ENCODE peak calls at places on chromosome 1, in nine cellular contexts. One of them, this sample, is unnamed. For H4K20me1, the result is how much of the 10 kb centered on the place peaks cover.

GRCh38 chr1:55402117-55402516 is 187.0 kb upstream of the USP24 start:
- DNase-seq in hepatocyte: no peak
- DNase-seq in PC-3: no peak
- DNase-seq in HCT116: no peak
- DNase-seq in SK-N-SH: no peak
- DNase-seq in OCI-LY7: no peak
- DNase-seq in GM23338: no peak
- DNase-seq in neural progenitor cell: no peak
- DNase-seq in MM.1S: no peak
- DNase-seq in this sample: peak

GRCh38 chr1:7511381-7511780 is 259.7 kb upstream of the VAMP3 start:
- DNase-seq in MM.1S: no peak
- DNase-seq in GM23338: no peak
- DNase-seq in HCT116: no peak
- DNase-seq in PC-3: no peak
- DNase-seq in SK-N-SH: peak
- DNase-seq in hepatocyte: no peak
- DNase-seq in neural progenitor cell: no peak
- DNase-seq in OCI-LY7: no peak
- DNase-seq in this sample: no peak

GRCh38 chr1:29360768-29361167 is 124.4 kb downstream of the PTPRU start:
- DNase-seq in GM23338: no peak
- DNase-seq in hepatocyte: no peak
- DNase-seq in OCI-LY7: no peak
- DNase-seq in SK-N-SH: no peak
- DNase-seq in PC-3: no peak
- DNase-seq in MM.1S: no peak
- DNase-seq in neural progenitor cell: no peak
- DNase-seq in HCT116: no peak
- DNase-seq in this sample: no peak

GRCh38 chr1:110765640-110766335 is 91.0 kb upstream of the KCNA3 start:
- DNase-seq in OCI-LY7: peak
- DNase-seq in HCT116: peak
- DNase-seq in MM.1S: peak
- DNase-seq in hepatocyte: peak
- DNase-seq in neural progenitor cell: peak
- DNase-seq in GM23338: peak
- DNase-seq in PC-3: peak
- DNase-seq in SK-N-SH: peak
- DNase-seq in this sample: peak

GRCh38 chr1:219049411-219049943 is 124.2 kb upstream of the LYPLAL1 start:
- DNase-seq in HCT116: no peak
- DNase-seq in SK-N-SH: no peak
- DNase-seq in OCI-LY7: no peak
- DNase-seq in GM23338: no peak
- DNase-seq in hepatocyte: no peak
- DNase-seq in PC-3: peak
- DNase-seq in MM.1S: no peak
- DNase-seq in neural progenitor cell: no peak
- DNase-seq in this sample: no peak

GRCh38 chr1:205950826-205951549 is 7.7 kb upstream of the SLC26A9 start:
- DNase-seq in OCI-LY7: no peak
- DNase-seq in HCT116: no peak
- DNase-seq in GM23338: no peak
- DNase-seq in hepatocyte: no peak
- DNase-seq in SK-N-SH: no peak
- DNase-seq in PC-3: peak
- DNase-seq in MM.1S: no peak
- DNase-seq in neural progenitor cell: no peak
- DNase-seq in this sample: peak

GRCh38 chr1:93575586-93576271 is 105.9 kb downstream of the BCAR3 start:
- DNase-seq in neural progenitor cell: peak
- DNase-seq in GM23338: no peak
- DNase-seq in OCI-LY7: no peak
- DNase-seq in hepatocyte: no peak
- DNase-seq in MM.1S: no peak
- DNase-seq in SK-N-SH: peak
- DNase-seq in PC-3: no peak
- DNase-seq in HCT116: no peak
- DNase-seq in this sample: no peak

GRCh38 chr1:157004286-157004685 is 41.3 kb downstream of the ARHGEF11 start:
- DNase-seq in OCI-LY7: no peak
- DNase-seq in PC-3: no peak
- DNase-seq in GM23338: peak
- DNase-seq in HCT116: no peak
- DNase-seq in neural progenitor cell: no peak
- DNase-seq in hepatocyte: no peak
- DNase-seq in SK-N-SH: no peak
- DNase-seq in MM.1S: no peak
- DNase-seq in this sample: no peak

GRCh38 chr1:21818661-21819060 is 6.6 kb downstream of the LDLRAD2 start:
- DNase-seq in hepatocyte: peak
- DNase-seq in neural progenitor cell: peak
- DNase-seq in HCT116: peak
- DNase-seq in MM.1S: peak
- DNase-seq in PC-3: peak
- DNase-seq in OCI-LY7: peak
- DNase-seq in SK-N-SH: peak
- DNase-seq in GM23338: peak
- DNase-seq in this sample: peak

GRCh38 chr1:203126866-203127671 is 457 bp upstream of the ADORA1 start:
- DNase-seq in GM23338: no peak
- DNase-seq in HCT116: no peak
- DNase-seq in hepatocyte: no peak
- DNase-seq in neural progenitor cell: no peak
- DNase-seq in MM.1S: no peak
- DNase-seq in SK-N-SH: no peak
- DNase-seq in OCI-LY7: no peak
- DNase-seq in PC-3: no peak
- DNase-seq in this sample: peak

GRCh38 chr1:9419642-9420041 is 119.6 kb upstream of the SLC25A33 start:
- DNase-seq in PC-3: no peak
- DNase-seq in MM.1S: no peak
- DNase-seq in SK-N-SH: no peak
- DNase-seq in GM23338: no peak
- DNase-seq in OCI-LY7: no peak
- DNase-seq in neural progenitor cell: no peak
- DNase-seq in hepatocyte: no peak
- DNase-seq in HCT116: no peak
- DNase-seq in this sample: no peak

GRCh38 chr1:9422321-9422720 is 116.9 kb upstream of the SLC25A33 start:
- DNase-seq in PC-3: no peak
- DNase-seq in OCI-LY7: no peak
- DNase-seq in hepatocyte: no peak
- DNase-seq in neural progenitor cell: no peak
- DNase-seq in MM.1S: no peak
- DNase-seq in SK-N-SH: no peak
- DNase-seq in GM23338: no peak
- DNase-seq in HCT116: no peak
- DNase-seq in this sample: no peak

GRCh38 chr1:9422921-9423505 is 116.3 kb upstream of the SLC25A33 start:
- DNase-seq in neural progenitor cell: no peak
- DNase-seq in OCI-LY7: peak
- DNase-seq in HCT116: no peak
- DNase-seq in SK-N-SH: no peak
- DNase-seq in MM.1S: no peak
- DNase-seq in hepatocyte: no peak
- DNase-seq in GM23338: no peak
- DNase-seq in PC-3: no peak
- DNase-seq in this sample: no peak

GRCh38 chr1:9420835-9421532 is 118.3 kb upstream of the SLC25A33 start:
- DNase-seq in MM.1S: no peak
- DNase-seq in PC-3: no peak
- DNase-seq in OCI-LY7: no peak
- DNase-seq in HCT116: no peak
- DNase-seq in GM23338: no peak
- DNase-seq in SK-N-SH: no peak
- DNase-seq in neural progenitor cell: no peak
- DNase-seq in hepatocyte: no peak
- DNase-seq in this sample: no peak

DNA sequence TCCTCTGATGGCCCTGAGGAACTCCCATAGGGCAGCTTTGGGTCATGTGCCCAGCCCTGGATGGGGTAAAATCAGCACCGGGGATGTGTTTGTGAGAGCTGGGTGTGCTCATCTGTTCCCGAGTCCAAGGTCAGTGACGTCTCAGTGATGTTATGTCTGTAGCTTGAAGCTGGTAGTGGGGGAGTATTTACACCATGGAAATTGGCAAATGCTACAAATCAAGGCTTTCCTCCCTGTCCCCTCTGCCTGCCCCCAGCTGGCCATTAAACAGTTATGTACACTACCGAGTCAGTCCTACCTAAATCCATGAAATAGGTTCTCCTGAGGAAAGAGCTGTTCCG is 117.8 kb upstream of the SLC25A33 start:
- DNase-seq in hepatocyte: no peak
- DNase-seq in PC-3: no peak
- DNase-seq in MM.1S: no peak
- DNase-seq in SK-N-SH: no peak
- DNase-seq in GM23338: no peak
- DNase-seq in HCT116: no peak
- DNase-seq in OCI-LY7: no peak
- DNase-seq in neural progenitor cell: no peak
- DNase-seq in this sample: no peak
- H4K20me1 ChIP-seq in hepatocyte: under half
- H4K20me1 ChIP-seq in PC-3: under half
- H4K20me1 ChIP-seq in MM.1S: under half
- H4K20me1 ChIP-seq in SK-N-SH: under half
- H4K20me1 ChIP-seq in GM23338: under half
- H4K20me1 ChIP-seq in HCT116: under half
- H4K20me1 ChIP-seq in OCI-LY7: under half
- H4K20me1 ChIP-seq in neural progenitor cell: under half
- H4K20me1 ChIP-seq in this sample: under half

DNA sequence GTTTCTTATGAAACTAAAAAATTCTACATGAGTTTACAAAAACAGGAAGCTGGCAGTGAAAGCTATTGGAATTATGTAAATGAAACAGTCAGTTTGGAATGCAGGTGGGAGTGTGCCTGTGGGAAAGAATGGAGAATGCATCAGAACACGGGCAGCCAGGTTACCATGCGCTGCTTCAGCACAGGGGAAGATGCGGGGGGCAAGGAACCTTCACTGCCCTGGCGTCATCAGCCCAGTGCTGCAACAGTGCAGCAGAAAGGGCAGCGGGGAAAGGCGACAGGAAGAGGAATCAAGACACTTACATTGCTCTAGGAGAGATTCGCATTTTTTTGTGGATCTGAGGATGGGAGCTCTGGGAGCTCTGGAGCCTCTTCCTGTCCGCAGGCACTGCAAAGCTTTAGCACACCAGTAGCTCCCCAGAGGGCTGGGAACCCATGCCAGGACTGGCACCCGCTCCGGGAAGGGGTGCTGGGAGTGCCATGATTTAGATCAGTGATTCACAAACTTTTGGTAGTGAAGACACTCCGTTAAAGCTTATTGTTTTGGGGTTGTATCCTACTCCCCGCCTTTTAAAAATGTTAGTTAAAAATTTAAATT is 64.1 kb upstream of the WDR26 start:
- DNase-seq in OCI-LY7: no peak
- DNase-seq in PC-3: peak
- DNase-seq in neural progenitor cell: peak
- DNase-seq in MM.1S: no peak
- DNase-seq in GM23338: peak
- DNase-seq in HCT116: no peak
- DNase-seq in SK-N-SH: no peak
- DNase-seq in hepatocyte: peak
- DNase-seq in this sample: peak
- TF ChIP-seq EZH2phosphoT487 in OCI-LY7: no peak
- TF ChIP-seq EZH2phosphoT487 in PC-3: no peak
- TF ChIP-seq EZH2phosphoT487 in neural progenitor cell: no peak
- TF ChIP-seq EZH2phosphoT487 in MM.1S: no peak
- TF ChIP-seq EZH2phosphoT487 in GM23338: no peak
- TF ChIP-seq EZH2phosphoT487 in HCT116: no peak
- TF ChIP-seq EZH2phosphoT487 in SK-N-SH: no peak
- TF ChIP-seq EZH2phosphoT487 in hepatocyte: no peak
- TF ChIP-seq EZH2phosphoT487 in this sample: no peak

DNA sequence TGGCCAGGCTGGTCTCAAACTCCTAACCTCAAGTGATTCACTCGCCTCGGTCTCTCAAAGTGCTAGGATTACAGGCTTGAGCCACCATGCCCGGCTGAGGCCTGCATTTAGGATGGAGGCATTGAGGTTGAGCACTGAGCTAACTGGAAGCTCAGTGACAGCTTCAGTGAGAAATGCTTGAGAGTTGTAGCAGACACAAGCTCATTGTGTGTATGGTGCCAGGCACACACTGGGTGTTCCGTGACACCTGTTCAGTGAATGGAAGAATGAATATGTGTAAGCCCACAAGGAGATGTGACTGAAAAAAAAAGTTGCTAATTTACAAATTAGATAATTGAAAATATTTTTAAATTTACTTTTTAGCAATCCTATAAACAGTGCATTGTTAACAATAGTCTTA is 21.8 kb downstream of the LURAP1 start:
- DNase-seq in PC-3: no peak
- DNase-seq in hepatocyte: no peak
- DNase-seq in SK-N-SH: no peak
- DNase-seq in HCT116: no peak
- DNase-seq in MM.1S: no peak
- DNase-seq in OCI-LY7: no peak
- DNase-seq in GM23338: no peak
- DNase-seq in neural progenitor cell: no peak
- DNase-seq in this sample: no peak
- H3K4me3 ChIP-seq in PC-3: no peak
- H3K4me3 ChIP-seq in hepatocyte: no peak
- H3K4me3 ChIP-seq in SK-N-SH: no peak
- H3K4me3 ChIP-seq in HCT116: no peak
- H3K4me3 ChIP-seq in MM.1S: no peak
- H3K4me3 ChIP-seq in OCI-LY7: no peak
- H3K4me3 ChIP-seq in GM23338: no peak
- H3K4me3 ChIP-seq in neural progenitor cell: no peak
- H3K4me3 ChIP-seq in this sample: no peak

GRCh38 chr1:187947359-187947758 is 1118.6 kb downstream of the PLA2G4A start:
- DNase-seq in SK-N-SH: no peak
- DNase-seq in OCI-LY7: no peak
- DNase-seq in PC-3: no peak
- DNase-seq in neural progenitor cell: no peak
- DNase-seq in GM23338: no peak
- DNase-seq in HCT116: no peak
- DNase-seq in MM.1S: no peak
- DNase-seq in hepatocyte: no peak
- DNase-seq in this sample: no peak

GRCh38 chr1:187942986-187943385 is 1114.2 kb downstream of the PLA2G4A start:
- DNase-seq in PC-3: peak
- DNase-seq in hepatocyte: no peak
- DNase-seq in OCI-LY7: no peak
- DNase-seq in HCT116: no peak
- DNase-seq in GM23338: peak
- DNase-seq in MM.1S: no peak
- DNase-seq in SK-N-SH: no peak
- DNase-seq in neural progenitor cell: no peak
- DNase-seq in this sample: no peak

GRCh38 chr1:187948170-187948794 is 1119.5 kb downstream of the PLA2G4A start:
- DNase-seq in SK-N-SH: no peak
- DNase-seq in neural progenitor cell: no peak
- DNase-seq in HCT116: no peak
- DNase-seq in PC-3: no peak
- DNase-seq in hepatocyte: peak
- DNase-seq in OCI-LY7: no peak
- DNase-seq in MM.1S: peak
- DNase-seq in GM23338: no peak
- DNase-seq in this sample: no peak

GRCh38 chr1:187938092-187938491 is 1109.3 kb downstream of the PLA2G4A start:
- DNase-seq in HCT116: no peak
- DNase-seq in SK-N-SH: no peak
- DNase-seq in neural progenitor cell: no peak
- DNase-seq in OCI-LY7: no peak
- DNase-seq in MM.1S: peak
- DNase-seq in GM23338: no peak
- DNase-seq in hepatocyte: no peak
- DNase-seq in PC-3: no peak
- DNase-seq in this sample: no peak

GRCh38 chr1:187943606-187944403 is 1115.1 kb downstream of the PLA2G4A start:
- DNase-seq in PC-3: no peak
- DNase-seq in MM.1S: peak
- DNase-seq in SK-N-SH: no peak
- DNase-seq in neural progenitor cell: no peak
- DNase-seq in HCT116: no peak
- DNase-seq in hepatocyte: no peak
- DNase-seq in OCI-LY7: no peak
- DNase-seq in GM23338: no peak
- DNase-seq in this sample: no peak
- H4K20me1 ChIP-seq in PC-3: under half
- H4K20me1 ChIP-seq in MM.1S: under half
- H4K20me1 ChIP-seq in SK-N-SH: under half
- H4K20me1 ChIP-seq in neural progenitor cell: under half
- H4K20me1 ChIP-seq in HCT116: under half
- H4K20me1 ChIP-seq in hepatocyte: under half
- H4K20me1 ChIP-seq in OCI-LY7: under half
- H4K20me1 ChIP-seq in GM23338: under half
- H4K20me1 ChIP-seq in this sample: under half